ENCODE peak calls at places on chromosomes 2 and 18, in five cellular contexts. A is lower lobe of right lung, O is prostate gland, I is RWPE2, U is AG04450. G is an unnamed sample.

GRCh38 chr2:42167458-42167857 is 1.7 kb upstream of the EML4 start:
- DNase-seq in I (no peak), O (no peak), A (no peak), U (no peak), G (no peak)

GRCh38 chr2:11103984-11104793 is 51.1 kb upstream of the SLC66A3 start:
- DNase-seq in U (no peak), I (no peak), O (no peak), A (no peak), G (peak)

GRCh38 chr18:421236-422155 is 79.0 kb downstream of the COLEC12 start:
- DNase-seq in I (no peak), A (no peak), O (no peak), U (no peak), G (no peak)

GRCh38 chr2:210546424-210547223 is 9.8 kb upstream of the CPS1 start:
- DNase-seq in I (no peak), A (no peak), O (no peak), U (no peak), G (no peak)

GRCh38 chr2:47218066-47218581 is 63.0 kb upstream of the STPG4 start:
- DNase-seq in U (no peak), I (no peak), A (peak), O (peak), G (no peak)

GRCh38 chr2:127811397-127811860 is 458 bp upstream of the WDR33 start:
- DNase-seq in U (no peak), A (peak), O (no peak), I (no peak), G (no peak)

GRCh38 chr2:241739651-241740050 is 5.2 kb downstream of the D2HGDH start:
- DNase-seq in I (no peak), U (peak), A (no peak), O (no peak), G (no peak)

GRCh38 chr2:177075254-177075653 is 137.3 kb upstream of the HNRNPA3 start:
- DNase-seq in U (no peak), A (no peak), I (no peak), O (no peak), G (no peak)

GRCh38 chr2:37211212-37211611 is 14.9 kb downstream of the CEBPZOS start:
- DNase-seq in U (no peak), I (no peak), O (no peak), A (no peak), G (no peak)

GRCh38 chr2:170567427-170567826 is 147.7 kb upstream of the SP5 start:
- DNase-seq in O (no peak), I (no peak), U (no peak), A (no peak), G (no peak)

GRCh38 chr2:23649819-23650218 is 264.8 kb downstream of the KLHL29 start:
- DNase-seq in O (no peak), U (no peak), I (no peak), A (no peak), G (no peak)

GRCh38 chr2:70083344-70084156 is 3.7 kb upstream of the PCBP1 start:
- DNase-seq in I (no peak), O (no peak), A (no peak), U (no peak), G (peak)

GRCh38 chr2:44291281-44292248 is 16.3 kb downstream of the SLC3A1 start:
- DNase-seq in I (no peak), U (peak), A (peak), O (peak), G (peak)

GRCh38 chr2:238439912-238440311 is 13.2 kb downstream of the ASB1 start:
- DNase-seq in I (no peak), U (no peak), A (no peak), O (no peak), G (no peak)

GRCh38 chr2:27622921-27623384 is 5.9 kb downstream of the CCDC121 start:
- DNase-seq in I (no peak), U (peak), O (no peak), A (no peak), G (no peak)

GRCh38 chr2:73839653-73840411 is 11.1 kb downstream of the STAMBP start:
- DNase-seq in A (no peak), U (no peak), I (no peak), O (no peak), G (no peak)

GRCh38 chr2:158905824-158906223 is 62.6 kb upstream of the TANC1 start:
- DNase-seq in A (no peak), I (no peak), O (no peak), U (no peak), G (no peak)

GRCh38 chr2:96353032-96353561 is 17.5 kb downstream of the NCAPH start:
- DNase-seq in U (no peak), O (no peak), A (no peak), I (no peak), G (no peak)

GRCh38 chr2:22800422-22800821 is 584.6 kb upstream of the KLHL29 start:
- DNase-seq in A (no peak), O (no peak), U (no peak), I (no peak), G (no peak)

GRCh38 chr18:24672165-24672950 is 211.9 kb downstream of the HRH4 start:
- DNase-seq in I (no peak), U (no peak), A (no peak), O (no peak), G (no peak)

GRCh38 chr2:26279886-26280285 is 35.1 kb downstream of the HADHB start:
- DNase-seq in A (no peak), U (no peak), O (no peak), I (no peak), G (no peak)

GRCh38 chr2:79235135-79235534 is 75.6 kb upstream of the REG3A start:
- DNase-seq in U (no peak), O (no peak), I (no peak), A (no peak), G (no peak)

GRCh38 chr2:10218036-10218435 is 84.7 kb upstream of the HPCAL1 start:
- DNase-seq in O (no peak), I (peak), A (peak), U (no peak), G (no peak)

GRCh38 chr2:98786179-98786578 is 55.2 kb upstream of the MGAT4A start:
- DNase-seq in A (no peak), I (no peak), U (no peak), O (no peak), G (no peak)

GRCh38 chr2:105578166-105578565 is 166.5 kb upstream of the NCK2 start:
- DNase-seq in U (no peak), I (no peak), A (no peak), O (no peak), G (no peak)

GRCh38 chr2:100036793-100037192 is 105.6 kb downstream of the AFF3 start:
- DNase-seq in I (no peak), O (no peak), U (no peak), A (no peak), G (no peak)

GRCh38 chr2:8315766-8316165 is 366.1 kb upstream of the ID2 start:
- DNase-seq in O (no peak), A (no peak), U (no peak), I (no peak), G (no peak)

GRCh38 chr2:179272406-179273192 is 8.0 kb upstream of the SESTD1 start:
- DNase-seq in O (no peak), U (no peak), A (no peak), I (no peak), G (no peak)

GRCh38 chr2:185208261-185208660 is 530.3 kb upstream of the FSIP2 start:
- DNase-seq in U (no peak), I (no peak), A (no peak), O (no peak), G (peak)

GRCh38 chr18:79476918-79477685 is 81.4 kb downstream of the NFATC1 start:
- DNase-seq in U (no peak), I (peak), O (no peak), A (no peak), G (no peak)

DNA sequence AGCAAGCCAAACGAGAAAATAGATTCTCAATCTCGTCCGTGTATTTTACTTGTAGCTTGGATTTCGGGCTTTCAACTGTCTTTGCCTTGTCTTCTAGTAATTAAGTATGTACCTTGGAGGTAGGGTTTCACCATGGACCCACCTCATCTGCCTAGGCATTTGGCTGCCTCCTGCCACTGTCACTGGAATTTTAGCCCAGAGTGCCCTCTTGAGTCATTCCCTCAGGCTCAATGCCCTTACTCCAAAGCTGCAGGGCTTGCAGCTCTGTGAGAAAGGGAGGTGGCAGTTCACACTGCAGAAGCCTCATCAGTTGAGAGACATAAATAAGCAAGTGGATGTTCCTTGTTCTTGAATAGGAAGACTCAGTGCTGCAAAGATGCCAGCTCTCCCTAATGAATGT is 89.6 kb downstream of the VSNL1 start:
- DNase-seq in O (no peak), A (no peak), U (no peak), I (no peak), G (no peak)
- TF ChIP-seq CTCF in O (no peak), A (no peak), U (no peak), I (no peak), G (no peak)

GRCh38 chr2:209423562-209424541 is at the start of gene MAP2:
- DNase-seq in O (peak), I (peak), U (peak), A (peak), G (peak)
- TF ChIP-seq CTCF in O (peak), I (peak), U (peak), A (peak), G (peak)

GRCh38 chr2:206442854-206443734 is at the start of gene ADAM23:
- DNase-seq in O (no peak), I (no peak), A (no peak), U (no peak), G (peak)
- TF ChIP-seq CTCF in O (no peak), I (no peak), A (no peak), U (no peak), G (no peak)

DNA sequence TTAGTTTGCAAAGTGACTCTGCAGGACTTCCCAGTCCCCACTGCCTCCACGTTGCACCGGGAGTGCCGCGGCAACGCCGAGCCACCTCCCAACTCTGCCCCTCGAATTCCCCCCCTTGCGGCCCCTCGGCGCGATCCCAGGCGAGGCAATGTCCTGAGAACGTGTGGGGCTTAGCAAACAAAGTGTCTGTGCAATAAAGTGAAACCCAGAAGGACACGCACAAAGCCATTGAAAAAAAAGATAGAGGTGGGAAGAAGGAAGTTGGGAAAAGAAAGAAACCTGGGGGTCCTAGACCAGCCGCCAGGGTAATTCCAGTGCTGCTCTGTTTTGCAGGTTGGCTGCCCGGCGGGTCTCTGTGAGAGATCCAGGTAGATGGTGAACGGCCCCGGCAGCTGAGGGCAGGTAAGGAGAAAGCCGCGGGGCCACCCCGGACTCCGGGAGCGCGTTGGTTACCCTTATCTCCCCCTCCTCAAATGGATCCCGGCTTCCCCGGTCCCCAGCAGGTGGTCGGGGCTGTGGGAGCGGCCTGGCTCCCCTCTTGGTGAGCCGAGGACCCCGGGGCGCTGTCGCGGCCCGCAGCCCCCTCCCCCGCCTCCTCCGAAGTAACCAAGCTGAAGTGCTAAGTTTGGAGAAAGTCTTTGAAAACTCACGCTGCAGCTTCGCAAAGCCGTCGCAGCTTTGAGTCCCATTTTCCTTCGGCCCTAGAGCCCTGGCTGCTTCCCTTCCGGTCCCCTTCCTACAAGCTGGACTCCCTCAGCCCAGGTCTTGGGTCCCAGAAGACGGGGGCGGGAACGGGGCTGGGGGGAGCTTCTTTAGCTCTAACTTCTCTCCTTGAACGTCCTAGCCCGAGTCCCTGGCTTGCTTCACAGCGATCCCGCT is 525 bp downstream of the OTX1 start:
- DNase-seq in A (no peak), O (no peak), I (no peak), U (no peak), G (peak)
- TF ChIP-seq CTCF in A (no peak), O (no peak), I (no peak), U (no peak), G (no peak)

GRCh38 chr18:35661483-35662146 is 80.1 kb downstream of the GALNT1 start:
- DNase-seq in O (no peak), I (no peak), A (no peak), U (no peak), G (peak)
- TF ChIP-seq CTCF in O (peak), I (peak), A (no peak), U (peak), G (no peak)

DNA sequence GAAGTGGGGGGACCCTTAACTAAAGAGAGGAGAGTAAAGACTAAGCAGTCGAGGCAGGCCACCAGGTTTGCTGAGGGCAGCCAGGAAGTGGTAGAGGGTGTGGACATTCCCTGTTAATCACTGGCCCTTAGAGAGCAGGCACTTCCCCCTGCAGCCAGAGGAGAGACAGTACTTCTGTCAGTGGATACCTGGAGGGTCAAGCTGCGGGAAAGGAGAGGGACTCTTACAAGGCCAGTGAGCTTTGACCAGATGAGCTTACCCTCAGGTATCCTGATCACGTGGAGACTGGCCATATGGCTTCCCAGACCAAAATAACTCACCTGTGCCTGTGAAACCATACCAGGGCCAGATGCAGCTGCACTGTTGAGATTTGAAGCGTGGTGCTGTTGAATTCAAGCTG is 28.6 kb downstream of the ITGA6 start:
- DNase-seq in O (no peak), A (no peak), U (no peak), I (no peak), G (no peak)
- TF ChIP-seq CTCF in O (no peak), A (no peak), U (no peak), I (no peak), G (no peak)

GRCh38 chr2:164126960-164127359 is 391.2 kb upstream of the FIGN start:
- DNase-seq in U (no peak), A (no peak), I (no peak), O (no peak), G (no peak)
- TF ChIP-seq CTCF in U (peak), A (peak), I (no peak), O (no peak), G (no peak)